ENCODE peak calls at places on chromosomes 13 and 19, in four cellular contexts. V, J, I and A are unnamed samples.
A peak's percentile ranks its signal among the peaks of the same experiment; 100 is the strongest.

GRCh38 chr13:72788831-72789230 is 6.9 kb downstream of the PIBF1 start:
- DNase-seq in I (no peak), V (no peak), J (no peak), A (no peak)

GRCh38 chr19:34317311-34317927 is 47.6 kb upstream of the GPI start:
- DNase-seq in J (no peak), I (no peak), V (no peak), A (peak; percentile 27)

GRCh38 chr19:40193587-40193849 is 2.3 kb downstream of the MAP3K10 start:
- DNase-seq in I (peak; percentile 38), V (no peak), J (no peak), A (peak; percentile 42)

GRCh38 chr19:19591133-19591825 is 27.2 kb downstream of the PBX4 start:
- DNase-seq in J (no peak), I (peak; percentile 98), V (no peak), A (peak; percentile 93)

GRCh38 chr13:97798171-97798821 is 155.2 kb upstream of the IPO5 start:
- DNase-seq in I (no peak), J (no peak), V (no peak), A (no peak)

GRCh38 chr19:43479226-43479625 is 13.8 kb upstream of the LYPD3 start:
- DNase-seq in I (no peak), J (no peak), V (no peak), A (no peak)

GRCh38 chr13:72109863-72110262 is 242.9 kb upstream of the DACH1 start:
- DNase-seq in V (no peak), J (no peak), I (peak; percentile 10), A (no peak)

GRCh38 chr13:49124693-49125304 is 95.3 kb upstream of the MLNR start:
- DNase-seq in I (no peak), J (no peak), V (no peak), A (no peak)

GRCh38 chr19:2148482-2149135 is 2.8 kb downstream of the AP3D1 start:
- DNase-seq in J (no peak), V (no peak), I (no peak), A (no peak)

GRCh38 chr19:954672-955494 is 29.0 kb downstream of the ARID3A start:
- DNase-seq in V (no peak), J (no peak), I (no peak), A (no peak)

GRCh38 chr19:45186509-45187334 is 8.1 kb downstream of the BLOC1S3 start:
- DNase-seq in V (no peak), I (no peak), J (no peak), A (no peak)

GRCh38 chr19:9075064-9075964 is 11.5 kb upstream of the OR1M1 start:
- DNase-seq in I (peak; percentile 75), V (peak; percentile 25), J (peak; percentile 44), A (peak; percentile 50)

GRCh38 chr13:41365636-41366035 is 54.6 kb downstream of the NAA16 start:
- DNase-seq in I (peak; percentile 2), J (no peak), V (no peak), A (no peak)

GRCh38 chr19:47190167-47190727 is 40.8 kb downstream of the BBC3 start:
- DNase-seq in V (peak; percentile 27), I (peak; percentile 73), J (peak; percentile 35), A (peak; percentile 73)

GRCh38 chr13:24176351-24177101 is 16.0 kb downstream of the SPATA13 start:
- DNase-seq in J (no peak), V (no peak), I (no peak), A (no peak)

GRCh38 chr13:45542391-45542790 is 73.1 kb downstream of the ERICH6B start:
- DNase-seq in J (no peak), I (no peak), V (no peak), A (no peak)

GRCh38 chr19:51450730-51451307 is 7.4 kb downstream of the SIGLEC8 start:
- DNase-seq in I (no peak), V (no peak), J (no peak), A (no peak)

GRCh38 chr19:33291623-33292534 is 10.5 kb downstream of the CEBPA start:
- DNase-seq in J (no peak), V (no peak), I (no peak), A (no peak)

GRCh38 chr13:71831716-71832115 is 35.3 kb downstream of the DACH1 start:
- DNase-seq in V (no peak), J (no peak), I (no peak), A (no peak)

GRCh38 chr13:110644892-110645521 is 29.7 kb downstream of the NAXD start:
- DNase-seq in I (peak; percentile 69), J (peak; percentile 57), V (peak; percentile 42), A (peak; percentile 70)

GRCh38 chr19:13796301-13797057 is 1.2 kb downstream of the ZSWIM4 start:
- DNase-seq in V (peak; percentile 24), J (peak; percentile 70), I (peak; percentile 91), A (peak; percentile 90)

GRCh38 chr19:20247016-20247683 is 80.1 kb downstream of the ZNF486 start:
- DNase-seq in J (peak; percentile 35), I (peak; percentile 8), V (peak; percentile 29), A (peak; percentile 17)

GRCh38 chr13:113187905-113188595 is 20.4 kb downstream of the PCID2 start:
- DNase-seq in V (no peak), J (no peak), I (no peak), A (no peak)

GRCh38 chr19:16373539-16373938 is 48.9 kb downstream of the KLF2 start:
- DNase-seq in I (no peak), J (no peak), V (no peak), A (no peak)

GRCh38 chr13:24192036-24192810 is 31.7 kb downstream of the SPATA13 start:
- DNase-seq in J (no peak), V (no peak), I (no peak), A (no peak)

GRCh38 chr19:3610745-3611717 is 4.4 kb upstream of the TBXA2R start:
- DNase-seq in J (peak; percentile 13), V (no peak), I (no peak), A (no peak)

GRCh38 chr13:112894673-112895481 is 74.1 kb upstream of the MCF2L start:
- DNase-seq in I (no peak), V (no peak), J (no peak), A (no peak)

GRCh38 chr13:28475916-28476725 is 18.8 kb downstream of the FLT1 start:
- DNase-seq in I (peak; percentile 66), J (no peak), V (no peak), A (peak; percentile 64)

GRCh38 chr13:113533441-113533840 is 42.9 kb upstream of the DCUN1D2 start:
- DNase-seq in V (no peak), I (no peak), J (no peak), A (no peak)

GRCh38 chr19:42269518-42270345 is 680 bp downstream of the CIC start:
- DNase-seq in I (no peak), V (peak; percentile 63), J (no peak), A (no peak)

GRCh38 chr13:28376604-28377003 is 118.3 kb downstream of the FLT1 start:
- DNase-seq in V (no peak), I (no peak), J (no peak), A (no peak)

GRCh38 chr19:50418186-50419021 is at the start of gene SPIB:
- DNase-seq in J (no peak), I (no peak), V (no peak), A (no peak)

GRCh38 chr13:75635101-75635620 is 969 bp upstream of the LMO7 start:
- DNase-seq in V (no peak), J (no peak), I (no peak), A (peak; percentile 14)

GRCh38 chr13:113413178-113413897 is 40.0 kb downstream of the ADPRHL1 start:
- DNase-seq in J (no peak), I (no peak), V (no peak), A (no peak)

GRCh38 chr13:110560606-110561334 is 752 bp downstream of the RAB20 start:
- DNase-seq in J (peak; percentile 37), V (peak; percentile 51), I (no peak), A (peak; percentile 51)